ENCODE peak calls at places on chromosomes 2 and 18, in six cellular contexts. F, I, O, B, P and Y are unnamed samples.

GRCh38 chr2:85089464-85090072 is 43.6 kb upstream of the TCF7L1 start:
- DNase-seq in F (no peak), O (no peak), I (no peak), P (no peak), B (no peak), Y (no peak)

GRCh38 chr18:3400567-3401296 is 49.2 kb upstream of the TGIF1 start:
- DNase-seq in I (no peak), O (no peak), P (no peak), F (no peak), B (no peak), Y (no peak)

GRCh38 chr2:40760071-40760666 is 308.3 kb upstream of the SLC8A1 start:
- DNase-seq in O (no peak), B (no peak), P (peak), I (peak), F (peak), Y (peak)

GRCh38 chr2:235940330-235940729 is 227.9 kb downstream of the GBX2 start:
- DNase-seq in B (peak), O (no peak), I (peak), P (peak), F (peak), Y (no peak)

GRCh38 chr18:57595347-57595746 is 8.8 kb upstream of the FECH start:
- DNase-seq in O (no peak), I (no peak), P (no peak), B (no peak), F (no peak), Y (no peak)

GRCh38 chr2:9712263-9712662 is 81.5 kb upstream of the YWHAQ start:
- DNase-seq in I (no peak), O (peak), B (no peak), P (no peak), F (no peak), Y (no peak)

GRCh38 chr2:174331731-174332606 is 2.8 kb upstream of the SP9 start:
- DNase-seq in B (peak), F (no peak), O (no peak), I (no peak), P (no peak), Y (no peak)

GRCh38 chr2:238336151-238336550 is 15.8 kb downstream of the TRAF3IP1 start:
- DNase-seq in F (peak), P (no peak), O (no peak), I (no peak), B (no peak), Y (no peak)

GRCh38 chr2:219398721-219399333 is 11.1 kb upstream of the DNPEP start:
- DNase-seq in B (no peak), I (no peak), F (peak), O (no peak), P (no peak), Y (peak)

GRCh38 chr2:8394131-8394530 is 287.7 kb upstream of the ID2 start:
- DNase-seq in O (no peak), F (no peak), B (no peak), I (no peak), P (no peak), Y (no peak)

GRCh38 chr18:58051765-58052460 is 7.9 kb downstream of the NEDD4L start:
- DNase-seq in B (no peak), O (no peak), I (peak), F (peak), P (peak), Y (no peak)

GRCh38 chr2:131105950-131106801 is 1.0 kb downstream of the PLEKHB2 start:
- DNase-seq in I (peak), B (no peak), O (peak), P (peak), F (peak), Y (peak)

GRCh38 chr2:44943693-44944101 is 2.2 kb downstream of the SIX3 start:
- DNase-seq in I (no peak), P (no peak), O (no peak), B (no peak), F (no peak), Y (no peak)

GRCh38 chr2:29562896-29563295 is 358.5 kb downstream of the ALK start:
- DNase-seq in O (no peak), B (no peak), I (no peak), P (peak), F (peak), Y (no peak)

GRCh38 chr2:69575926-69576325 is 67.6 kb downstream of the AAK1 start:
- DNase-seq in O (no peak), B (no peak), F (no peak), I (no peak), P (no peak), Y (no peak)

GRCh38 chr2:79511320-79511951 is 1.4 kb upstream of the CTNNA2 start:
- DNase-seq in P (peak), I (peak), O (no peak), F (peak), B (no peak), Y (no peak)

GRCh38 chr2:227884511-227884947 is 13.1 kb downstream of the DAW1 start:
- DNase-seq in I (peak), B (peak), F (peak), P (peak), O (peak), Y (peak)

GRCh38 chr18:9325716-9326115 is 8.9 kb upstream of the TWSG1 start:
- DNase-seq in I (no peak), F (no peak), B (no peak), O (no peak), P (peak), Y (no peak)

GRCh38 chr2:230972046-230972445 is 23.9 kb upstream of the SPATA3 start:
- DNase-seq in B (no peak), O (no peak), P (no peak), I (no peak), F (no peak), Y (no peak)

GRCh38 chr2:74581463-74581862 is 26.9 kb downstream of the DOK1 start:
- DNase-seq in P (no peak), F (no peak), I (no peak), B (no peak), O (no peak), Y (no peak)

GRCh38 chr2:71563872-71564271 is 110.5 kb downstream of the DYSF start:
- DNase-seq in O (no peak), P (no peak), F (peak), B (peak), I (no peak), Y (no peak)

GRCh38 chr2:19362094-19362649 is 3.7 kb upstream of the OSR1 start:
- DNase-seq in I (peak), P (no peak), F (peak), O (no peak), B (no peak), Y (no peak)

GRCh38 chr18:58093311-58093790 is 49.3 kb downstream of the NEDD4L start:
- DNase-seq in I (no peak), P (no peak), O (no peak), F (no peak), B (no peak), Y (no peak)

GRCh38 chr2:45992021-45992745 is 305.0 kb upstream of the EPAS1 start:
- DNase-seq in F (peak), I (no peak), B (no peak), P (peak), O (no peak), Y (peak)

GRCh38 chr18:55206941-55207340 is 247.7 kb upstream of the CCDC68 start:
- DNase-seq in B (no peak), I (no peak), F (peak), P (no peak), O (no peak), Y (no peak)

GRCh38 chr2:240933966-240934700 is 28.0 kb downstream of the CROCC2 start:
- DNase-seq in B (peak), O (no peak), I (no peak), P (no peak), F (no peak), Y (no peak)